ENCODE peak calls at places on chromosomes 6 and 20, in four cellular contexts. O is H54, L is A549, K is iPS-NIHi11. S is an unnamed sample.

GRCh38 chr20:31608256-31608980 is 3.3 kb downstream of the ID1 start:
- DNase-seq in K (peak), O (no peak), L (peak), S (peak)

GRCh38 chr6:157058574-157058973 is 264.7 kb downstream of the TMEM242 start:
- DNase-seq in K (no peak), O (no peak), L (no peak), S (no peak)

GRCh38 chr6:115271001-115271400 is 789.7 kb downstream of the FRK start:
- DNase-seq in K (no peak), O (no peak), L (no peak), S (no peak)

GRCh38 chr6:75850026-75850385 is 101.0 kb downstream of the MYO6 start:
- DNase-seq in L (no peak), K (no peak), O (no peak), S (no peak)

GRCh38 chr6:149271348-149272340 is 45.9 kb upstream of the TAB2 start:
- DNase-seq in O (no peak), L (no peak), K (no peak), S (no peak)

GRCh38 chr6:45163952-45164766 is 164.0 kb upstream of the RUNX2 start:
- DNase-seq in O (no peak), K (no peak), L (no peak), S (no peak)

GRCh38 chr6:34648808-34649207 is 47.8 kb downstream of the ILRUN start:
- DNase-seq in O (no peak), K (no peak), L (no peak), S (no peak)

GRCh38 chr6:5403619-5404018 is 142.3 kb downstream of the FARS2 start:
- DNase-seq in L (no peak), K (no peak), O (no peak), S (no peak)

GRCh38 chr6:73108949-73109348 is 116.3 kb downstream of the KHDC1L start:
- DNase-seq in L (no peak), O (no peak), K (no peak), S (no peak)

GRCh38 chr20:23143986-23144695 is 58.0 kb upstream of the CD93 start:
- DNase-seq in O (no peak), L (no peak), K (no peak), S (no peak)

GRCh38 chr6:30102701-30103629 is 9.9 kb downstream of the TRIM31 start:
- DNase-seq in L (peak), O (peak), K (peak), S (peak)

GRCh38 chr6:80314531-80314930 is 208.1 kb downstream of the BCKDHB start:
- DNase-seq in K (no peak), O (no peak), L (no peak), S (no peak)

S was measured in HAP-1.